ENCODE peak calls at places on chromosomes 7 and 10, in seven cellular contexts. D is H9, P is IMR-90, T is H1, X is mesenchymal stem cell, K is trophoblast cell, C is mesendoderm. J is an unnamed sample.

GRCh38 chr7:97018126-97018601 is 6.5 kb downstream of the DLX5 start:
- DNase-seq in P (no peak), K (peak; percentile 44), D (no peak), X (no peak), C (peak; percentile 48), T (peak; percentile 59), J (peak; percentile 29)

GRCh38 chr7:150857276-150858055 is 5.1 kb downstream of the AOC1 start:
- DNase-seq in X (no peak), D (peak; percentile 10), T (peak; percentile 37), P (no peak), C (no peak), K (peak; percentile 48), J (no peak)

GRCh38 chr10:70555371-70555770 is 47.2 kb downstream of the PRF1 start:
- DNase-seq in T (no peak), X (no peak), K (no peak), D (no peak), C (no peak), P (no peak), J (no peak)

GRCh38 chr7:134315679-134316538 is 821 bp downstream of the SLC35B4 start:
- DNase-seq in K (peak; percentile 13), X (peak; percentile 42), T (no peak), D (no peak), P (peak; percentile 16), C (peak; percentile 45), J (no peak)

GRCh38 chr7:26348987-26349809 is 57.5 kb downstream of the SNX10 start:
- DNase-seq in T (no peak), X (no peak), C (no peak), K (peak; percentile 55), D (no peak), P (no peak), J (no peak)

GRCh38 chr10:63605568-63605967 is 84.4 kb downstream of the REEP3 start:
- DNase-seq in T (no peak), X (peak; percentile 12), C (peak; percentile 39), D (no peak), P (peak; percentile 41), K (no peak), J (no peak)

GRCh38 chr7:135924302-135924701 is 52.9 kb downstream of the MTPN start:
- DNase-seq in X (no peak), K (no peak), C (no peak), T (no peak), D (no peak), P (peak; percentile 2), J (no peak)

GRCh38 chr7:50422858-50423257 is 27.3 kb downstream of the FIGNL1 start:
- DNase-seq in P (no peak), D (no peak), K (no peak), T (no peak), C (no peak), X (no peak), J (no peak)

GRCh38 chr10:340646-341045 is 205.4 kb downstream of the ZMYND11 start:
- DNase-seq in C (no peak), D (no peak), P (no peak), T (no peak), X (no peak), K (no peak), J (no peak)

GRCh38 chr10:97711640-97712267 is 1.8 kb upstream of the MARVELD1 start:
- DNase-seq in K (no peak), T (no peak), X (no peak), D (no peak), C (no peak), P (no peak), J (no peak)

GRCh38 chr10:49739426-49739825 is 22.7 kb downstream of the OGDHL start:
- DNase-seq in P (no peak), D (peak; percentile 16), X (no peak), C (no peak), K (no peak), T (no peak), J (no peak)

GRCh38 chr7:107113866-107114265 is 54.9 kb upstream of the HBP1 start:
- DNase-seq in D (no peak), T (no peak), P (no peak), C (no peak), X (no peak), K (no peak), J (no peak)
- H2BK5ac ChIP-seq in D (no peak overlapping the region), T (no peak overlapping the region), P (no peak overlapping the region), C (no peak overlapping the region), X (no peak overlapping the region), K (no peak overlapping the region), J (no peak overlapping the region)

GRCh38 chr10:101195921-101196320 is 33.3 kb downstream of the LBX1 start:
- DNase-seq in K (no peak), T (no peak), C (no peak), P (no peak), D (no peak), X (no peak), J (no peak)

GRCh38 chr10:101188942-101189341 is 40.3 kb downstream of the LBX1 start:
- DNase-seq in D (no peak), K (peak; percentile 3), X (no peak), T (no peak), P (no peak), C (no peak), J (no peak)

GRCh38 chr10:101189461-101190401 is 39.5 kb downstream of the LBX1 start:
- DNase-seq in T (peak; percentile 64), D (peak; percentile 77), K (no peak), C (peak; percentile 83), P (no peak), X (no peak), J (no peak)

DNA sequence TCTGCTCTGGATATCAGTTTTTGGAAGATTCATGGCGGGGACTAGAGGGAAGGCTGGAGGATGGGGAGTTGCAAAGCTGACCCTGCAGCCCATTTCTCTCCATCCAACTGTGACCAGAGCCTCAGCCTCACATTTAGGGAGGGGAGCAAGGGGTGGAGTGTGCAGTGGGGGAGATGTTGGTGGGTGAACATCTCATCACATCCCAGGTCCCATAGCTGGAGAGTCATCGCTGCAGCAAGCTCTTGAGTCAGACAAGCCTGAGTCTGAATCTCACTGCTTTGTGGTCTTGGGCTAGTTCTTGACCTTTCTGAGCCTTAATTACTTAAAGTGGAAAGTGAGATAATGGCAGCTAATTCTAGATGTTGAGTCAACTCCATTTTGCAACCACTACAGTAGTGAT is 36.1 kb downstream of the LBX1 start:
- DNase-seq in C (no peak), D (no peak), K (no peak), T (no peak), X (no peak), P (no peak), J (no peak)
- H2BK5ac ChIP-seq in C (no peak overlapping the region), D (no peak overlapping the region), K (no peak overlapping the region), T (no peak overlapping the region), X (no peak overlapping the region), P (no peak overlapping the region), J (no peak overlapping the region)

GRCh38 chr7:33043875-33044718 is 18.5 kb downstream of the NT5C3A start:
- DNase-seq in P (no peak), D (no peak), K (no peak), T (no peak), C (no peak), X (no peak), J (no peak)
- H2BK5ac ChIP-seq in P (peak overlapping the region; percentile 68), D (no peak overlapping the region), K (no peak overlapping the region), T (no peak overlapping the region), C (no peak overlapping the region), X (no peak overlapping the region), J (no peak overlapping the region)

DNA sequence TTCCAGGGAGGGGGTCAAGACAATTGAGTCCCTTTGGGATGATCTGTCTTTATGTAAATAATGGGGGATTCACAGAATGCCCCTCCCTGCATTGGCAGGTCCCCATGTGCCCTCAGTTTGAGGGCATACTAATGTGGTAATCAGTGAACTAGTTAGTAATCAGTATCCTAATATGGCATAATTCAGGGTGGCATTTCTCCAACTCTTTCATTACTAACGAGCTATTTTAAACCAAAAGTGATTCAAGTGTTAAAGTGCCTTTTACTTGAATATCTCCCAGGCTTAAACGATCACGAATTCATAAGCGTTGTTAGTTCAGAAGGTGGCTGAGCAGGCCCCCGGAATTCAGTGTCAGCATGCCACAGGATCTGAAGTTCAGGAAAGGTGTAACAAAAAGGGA is 1.5 kb upstream of the DNAJB6 start:
- DNase-seq in T (no peak), X (no peak), P (no peak), C (no peak), K (no peak), D (no peak), J (no peak)
- H2BK5ac ChIP-seq in T (peak overlapping the region; percentile 49), X (no peak overlapping the region), P (no peak overlapping the region), C (no peak overlapping the region), K (no peak overlapping the region), D (no peak overlapping the region), J (no peak overlapping the region)

GRCh38 chr7:116930156-116930913 is 23.0 kb upstream of the ST7 start:
- DNase-seq in T (peak; percentile 92), C (peak; percentile 81), P (peak; percentile 82), X (peak; percentile 75), D (peak; percentile 82), K (peak; percentile 96), J (peak; percentile 72)

GRCh38 chr7:116932566-116932965 is 20.7 kb upstream of the ST7 start:
- DNase-seq in P (no peak), X (no peak), D (no peak), T (no peak), C (no peak), K (peak; percentile 95), J (no peak)

GRCh38 chr7:116934580-116934979 is 18.7 kb upstream of the ST7 start:
- DNase-seq in T (no peak), C (no peak), K (no peak), P (no peak), X (no peak), D (no peak), J (no peak)

GRCh38 chr7:116929021-116929420 is 24.3 kb upstream of the ST7 start:
- DNase-seq in T (no peak), D (no peak), K (no peak), X (no peak), P (no peak), C (no peak), J (no peak)

DNA sequence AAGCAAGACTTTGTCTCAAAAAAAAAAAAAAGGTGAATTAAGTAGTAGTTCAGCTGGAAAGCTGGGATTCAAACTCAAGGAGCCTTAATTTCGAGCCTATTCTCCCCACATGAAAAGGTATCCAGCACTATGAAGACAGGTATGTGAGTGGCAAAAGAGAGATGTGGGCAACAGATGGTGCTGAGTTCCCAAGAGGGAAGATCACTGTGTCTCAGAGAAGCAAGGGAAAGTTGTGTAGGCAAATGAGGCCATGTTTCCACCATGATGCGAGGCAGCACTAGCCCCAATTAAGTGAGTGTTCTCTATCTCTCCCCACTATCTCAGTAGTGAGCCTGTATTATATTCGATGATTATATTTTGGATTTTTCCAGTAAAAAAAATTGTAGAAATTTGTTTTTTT is 19.8 kb upstream of the ST7 start:
- DNase-seq in D (no peak), K (peak; percentile 67), C (no peak), X (no peak), T (no peak), P (no peak), J (no peak)
- H2BK5ac ChIP-seq in D (no peak overlapping the region), K (no peak overlapping the region), C (no peak overlapping the region), X (no peak overlapping the region), T (no peak overlapping the region), P (no peak overlapping the region), J (no peak overlapping the region)

GRCh38 chr10:132328130-132328529 is 3.9 kb upstream of the LRRC27 start:
- DNase-seq in C (no peak), K (no peak), X (no peak), T (no peak), P (no peak), D (no peak), J (no peak)
- H2BK5ac ChIP-seq in C (no peak overlapping the region), K (no peak overlapping the region), X (no peak overlapping the region), T (no peak overlapping the region), P (no peak overlapping the region), D (no peak overlapping the region), J (no peak overlapping the region)

GRCh38 chr10:55943403-55943802 is 417.7 kb downstream of the ZWINT start:
- DNase-seq in K (no peak), P (no peak), D (no peak), X (no peak), T (no peak), C (no peak), J (no peak)
- H2BK5ac ChIP-seq in K (no peak overlapping the region), P (no peak overlapping the region), D (no peak overlapping the region), X (no peak overlapping the region), T (no peak overlapping the region), C (no peak overlapping the region), J (no peak overlapping the region)

J was measured in neuronal stem cell.